ENCODE peak calls at places on chromosome 6, in eight cellular contexts. C, I, U, M, R, S, E and L are unnamed samples.

GRCh38 chr6:39037707-39038106 is 10.9 kb upstream of the GLP1R start:
- DNase-seq in C (no peak), I (no peak), U (no peak), M (no peak), R (no peak), S (no peak), E (no peak), L (no peak)

GRCh38 chr6:165615629-165616028 is 47.4 kb downstream of the PDE10A start:
- DNase-seq in C (no peak), I (no peak), U (no peak), M (no peak), R (no peak), S (no peak), E (peak; percentile 88), L (no peak)

GRCh38 chr6:145823322-145823944 is 8.8 kb upstream of the FBXO30 start:
- DNase-seq in C (no peak), I (no peak), U (no peak), M (no peak), R (no peak), S (no peak), E (no peak), L (no peak)

GRCh38 chr6:110517601-110518280 is 41.3 kb upstream of the SLC22A16 start:
- DNase-seq in C (no peak), I (no peak), U (no peak), M (no peak), R (no peak), S (no peak), E (peak; percentile 62), L (no peak)

GRCh38 chr6:140857734-140858380 is 1274.9 kb upstream of the GJE1 start:
- DNase-seq in C (no peak), I (no peak), U (peak; percentile 85), M (peak; percentile 60), R (no peak), S (no peak), E (peak; percentile 93), L (no peak)

GRCh38 chr6:138966870-138967269 is 21.2 kb downstream of the REPS1 start:
- DNase-seq in C (no peak), I (no peak), U (no peak), M (no peak), R (no peak), S (no peak), E (no peak), L (no peak)

GRCh38 chr6:90274481-90275030 is 22.1 kb downstream of the BACH2 start:
- DNase-seq in C (no peak), I (peak; percentile 62), U (no peak), M (no peak), R (no peak), S (peak; percentile 86), E (no peak), L (no peak)

GRCh38 chr6:76708641-76709331 is 636.3 kb upstream of the IMPG1 start:
- DNase-seq in C (no peak), I (no peak), U (no peak), M (no peak), R (no peak), S (no peak), E (peak; percentile 13), L (no peak)

GRCh38 chr6:107943626-107944439 is 14.2 kb downstream of the SEC63 start:
- DNase-seq in C (no peak), I (no peak), U (no peak), M (no peak), R (no peak), S (no peak), E (no peak), L (no peak)

GRCh38 chr6:116963972-116964371 is 86.9 kb downstream of the RFX6 start:
- DNase-seq in C (no peak), I (no peak), U (no peak), M (no peak), R (no peak), S (no peak), E (no peak), L (no peak)

GRCh38 chr6:106163446-106163965 is 77.4 kb downstream of the PRDM1 start:
- DNase-seq in C (no peak), I (no peak), U (no peak), M (no peak), R (no peak), S (peak; percentile 33), E (peak; percentile 80), L (no peak)

GRCh38 chr6:68880050-68880449 is 245.0 kb downstream of the ADGRB3 start:
- DNase-seq in C (no peak), I (no peak), U (no peak), M (no peak), R (no peak), S (no peak), E (no peak), L (no peak)

GRCh38 chr6:5667737-5668136 is 339.0 kb downstream of the NRN1 start:
- DNase-seq in C (no peak), I (no peak), U (no peak), M (no peak), R (no peak), S (no peak), E (no peak), L (no peak)

GRCh38 chr6:67630146-67630545 is 1004.9 kb upstream of the ADGRB3 start:
- DNase-seq in C (peak; percentile 66), I (no peak), U (peak; percentile 90), M (no peak), R (no peak), S (no peak), E (peak; percentile 97), L (no peak)